ENCODE peak calls at places on chromosomes 3 and 15, in four cellular contexts. One of them, this sample, is unnamed. For H3K9me3, the result is how much of the 10 kb centered on the place peaks cover.

GRCh38 chr3:105758451-105758850 is 110.4 kb downstream of the CBLB start:
- DNase-seq in K562: no peak
- DNase-seq in HCT116: no peak
- DNase-seq in HepG2: no peak
- DNase-seq in this sample: no peak

GRCh38 chr3:50430186-50430585 is 70.9 kb upstream of the TMEM115 start:
- DNase-seq in K562: no peak
- DNase-seq in HCT116: no peak
- DNase-seq in HepG2: no peak
- DNase-seq in this sample: no peak

GRCh38 chr3:60094392-60094947 is 1044.6 kb upstream of the CFAP20DC start:
- DNase-seq in K562: no peak
- DNase-seq in HCT116: no peak
- DNase-seq in HepG2: no peak
- DNase-seq in this sample: no peak

GRCh38 chr3:73559730-73560129 is 65.0 kb downstream of the PDZRN3 start:
- DNase-seq in K562: no peak
- DNase-seq in HCT116: no peak
- DNase-seq in HepG2: no peak
- DNase-seq in this sample: no peak

GRCh38 chr3:105823149-105823866 is 45.5 kb downstream of the CBLB start:
- DNase-seq in K562: no peak
- DNase-seq in HCT116: peak
- DNase-seq in HepG2: peak
- DNase-seq in this sample: no peak

GRCh38 chr3:189458536-189458935 is 172.7 kb upstream of the TP63 start:
- DNase-seq in K562: no peak
- DNase-seq in HCT116: no peak
- DNase-seq in HepG2: no peak
- DNase-seq in this sample: no peak

GRCh38 chr15:34799149-34799824 is 3.9 kb upstream of the ACTC1 start:
- DNase-seq in K562: peak
- DNase-seq in HCT116: no peak
- DNase-seq in HepG2: no peak
- DNase-seq in this sample: no peak

GRCh38 chr15:70974004-70974832 is 81.6 kb downstream of the LRRC49 start:
- DNase-seq in K562: peak
- DNase-seq in HCT116: peak
- DNase-seq in HepG2: peak
- DNase-seq in this sample: peak

GRCh38 chr15:89776274-89777072 is at the start of gene MESP2:
- DNase-seq in K562: peak
- DNase-seq in HCT116: peak
- DNase-seq in HepG2: peak
- DNase-seq in this sample: no peak

GRCh38 chr3:107404727-107405519 is 27.7 kb downstream of the CCDC54 start:
- DNase-seq in K562: no peak
- DNase-seq in HCT116: no peak
- DNase-seq in HepG2: no peak
- DNase-seq in this sample: no peak

GRCh38 chr3:152961323-152961722 is 126.4 kb downstream of the P2RY1 start:
- DNase-seq in K562: peak
- DNase-seq in HCT116: peak
- DNase-seq in HepG2: peak
- DNase-seq in this sample: no peak

GRCh38 chr15:47673343-47673761 is 44.0 kb upstream of the SEMA6D start:
- DNase-seq in K562: no peak
- DNase-seq in HCT116: no peak
- DNase-seq in HepG2: no peak
- DNase-seq in this sample: no peak
- TF ChIP-seq TCF7L2 in K562: no peak
- TF ChIP-seq TCF7L2 in HCT116: no peak
- TF ChIP-seq TCF7L2 in HepG2: no peak
- TF ChIP-seq TCF7L2 in this sample: no peak

DNA sequence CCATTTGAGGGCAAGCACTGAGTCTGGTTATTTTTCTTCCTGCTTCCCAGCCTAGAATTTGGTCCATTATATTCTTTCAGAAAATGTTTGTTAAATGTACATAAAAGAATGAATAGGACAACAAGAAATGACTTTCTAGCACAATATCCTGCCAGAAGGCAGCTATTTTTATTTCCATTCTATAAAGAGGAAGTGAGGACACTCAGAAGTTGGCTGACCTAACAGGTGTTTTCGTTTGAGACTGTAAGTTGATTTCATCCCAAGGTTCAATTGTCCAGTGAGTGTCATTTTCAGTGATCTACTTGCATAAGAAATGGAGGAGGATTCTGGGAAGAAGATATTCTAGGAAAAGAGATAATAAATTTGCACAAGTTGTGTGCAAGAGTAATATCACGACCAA is 191.9 kb upstream of the POU1F1 start:
- DNase-seq in K562: no peak
- DNase-seq in HCT116: no peak
- DNase-seq in HepG2: no peak
- DNase-seq in this sample: no peak
- H3K9me3 ChIP-seq in K562: under half
- H3K9me3 ChIP-seq in HCT116: under half
- H3K9me3 ChIP-seq in HepG2: under half
- H3K9me3 ChIP-seq in this sample: under half

GRCh38 chr3:194365978-194366490 is 3.5 kb downstream of the LRRC15 start:
- DNase-seq in K562: no peak
- DNase-seq in HCT116: no peak
- DNase-seq in HepG2: no peak
- DNase-seq in this sample: no peak

GRCh38 chr3:194369522-194370279 is at the start of gene LRRC15:
- DNase-seq in K562: peak
- DNase-seq in HCT116: no peak
- DNase-seq in HepG2: peak
- DNase-seq in this sample: no peak

GRCh38 chr3:194370753-194371152 is 1.2 kb upstream of the LRRC15 start:
- DNase-seq in K562: no peak
- DNase-seq in HCT116: no peak
- DNase-seq in HepG2: no peak
- DNase-seq in this sample: no peak

GRCh38 chr3:194368918-194369317 is 625 bp downstream of the LRRC15 start:
- DNase-seq in K562: no peak
- DNase-seq in HCT116: no peak
- DNase-seq in HepG2: no peak
- DNase-seq in this sample: no peak

GRCh38 chr3:194367992-194368841 is 1.3 kb downstream of the LRRC15 start:
- DNase-seq in K562: no peak
- DNase-seq in HCT116: no peak
- DNase-seq in HepG2: no peak
- DNase-seq in this sample: no peak
- TF ChIP-seq TCF7L2 in K562: no peak
- TF ChIP-seq TCF7L2 in HCT116: no peak
- TF ChIP-seq TCF7L2 in HepG2: no peak
- TF ChIP-seq TCF7L2 in this sample: no peak

DNA sequence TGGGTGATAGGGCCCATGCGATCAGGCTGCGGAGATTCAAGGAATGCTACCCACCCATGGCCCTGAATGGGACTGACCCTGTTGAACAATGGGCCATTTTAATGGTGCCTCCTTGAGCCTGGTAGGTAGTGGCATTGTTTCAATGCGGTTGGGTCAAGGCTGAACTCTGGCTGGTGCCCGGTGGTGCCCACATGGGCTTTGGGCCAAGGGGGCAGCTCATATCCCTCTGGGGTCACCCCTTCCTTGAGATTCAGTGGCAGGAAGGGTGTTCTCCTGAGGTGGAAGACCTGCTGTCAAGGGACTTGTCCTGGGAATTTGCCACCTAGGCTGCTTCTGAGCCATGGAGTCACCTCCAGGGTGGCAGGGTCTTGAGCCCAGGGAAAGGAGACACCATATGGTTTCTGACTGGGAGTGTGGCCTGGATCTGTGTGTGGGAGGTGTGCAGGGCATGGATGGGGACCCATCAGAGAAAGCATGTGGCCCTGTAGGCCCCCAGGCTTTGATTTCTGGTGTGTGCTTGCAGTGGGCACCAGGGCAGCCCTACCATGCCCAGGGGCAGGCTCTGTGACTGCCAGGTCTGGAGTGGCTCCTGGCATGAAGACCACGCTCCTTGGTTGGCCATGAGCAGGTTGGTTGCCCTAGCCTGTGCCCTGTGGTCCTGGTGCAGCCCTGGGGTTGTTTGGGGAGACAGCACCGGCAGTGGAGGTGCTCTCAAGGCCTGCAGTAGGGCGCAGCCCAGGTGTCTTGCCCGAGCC is 199.9 kb downstream of the UBE3A start:
- DNase-seq in K562: no peak
- DNase-seq in HCT116: no peak
- DNase-seq in HepG2: no peak
- DNase-seq in this sample: no peak
- H3K9me3 ChIP-seq in K562: under half
- H3K9me3 ChIP-seq in HCT116: under half
- H3K9me3 ChIP-seq in HepG2: half or more
- H3K9me3 ChIP-seq in this sample: under half

GRCh38 chr3:42497009-42497731 is 5.3 kb upstream of the VIPR1 start:
- DNase-seq in K562: no peak
- DNase-seq in HCT116: peak
- DNase-seq in HepG2: peak
- DNase-seq in this sample: no peak
- TF ChIP-seq TCF7L2 in K562: no peak
- TF ChIP-seq TCF7L2 in HCT116: no peak
- TF ChIP-seq TCF7L2 in HepG2: no peak
- TF ChIP-seq TCF7L2 in this sample: no peak

GRCh38 chr3:8482960-8483665 is 18.5 kb upstream of the LMCD1 start:
- DNase-seq in K562: no peak
- DNase-seq in HCT116: no peak
- DNase-seq in HepG2: peak
- DNase-seq in this sample: no peak

GRCh38 chr3:8482263-8482662 is 19.4 kb upstream of the LMCD1 start:
- DNase-seq in K562: no peak
- DNase-seq in HCT116: no peak
- DNase-seq in HepG2: no peak
- DNase-seq in this sample: no peak

GRCh38 chr3:8481380-8481779 is 20.2 kb upstream of the LMCD1 start:
- DNase-seq in K562: no peak
- DNase-seq in HCT116: no peak
- DNase-seq in HepG2: no peak
- DNase-seq in this sample: no peak

GRCh38 chr3:8484409-8485140 is 17.0 kb upstream of the LMCD1 start:
- DNase-seq in K562: no peak
- DNase-seq in HCT116: no peak
- DNase-seq in HepG2: no peak
- DNase-seq in this sample: no peak

DNA sequence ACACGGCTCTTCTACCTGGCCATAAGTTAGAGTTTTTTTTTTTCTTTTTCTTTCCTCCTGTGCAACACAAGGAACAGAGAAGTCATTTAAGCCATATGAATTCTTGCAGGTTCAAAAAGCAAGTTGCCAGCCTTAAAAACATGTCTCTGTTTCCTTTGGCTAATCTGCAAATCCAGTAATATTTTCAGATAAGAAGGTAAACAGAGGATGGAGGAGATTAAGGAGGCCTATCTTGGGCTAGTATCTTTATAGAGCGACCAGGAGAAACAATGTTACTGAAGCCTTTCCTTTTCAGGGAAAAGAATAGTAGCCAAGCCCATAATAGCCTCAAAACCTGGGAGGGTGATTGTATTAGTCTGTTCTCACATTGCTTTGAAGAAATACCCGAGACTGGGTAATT is 20.9 kb upstream of the LMCD1 start:
- DNase-seq in K562: no peak
- DNase-seq in HCT116: no peak
- DNase-seq in HepG2: no peak
- DNase-seq in this sample: no peak
- H3K9me3 ChIP-seq in K562: under half
- H3K9me3 ChIP-seq in HCT116: under half
- H3K9me3 ChIP-seq in HepG2: under half
- H3K9me3 ChIP-seq in this sample: under half

GRCh38 chr15:67897646-67898045 is 57.8 kb upstream of the RNU6-1 start:
- DNase-seq in K562: no peak
- DNase-seq in HCT116: no peak
- DNase-seq in HepG2: no peak
- DNase-seq in this sample: no peak
- TF ChIP-seq TCF7L2 in K562: no peak
- TF ChIP-seq TCF7L2 in HCT116: no peak
- TF ChIP-seq TCF7L2 in HepG2: no peak
- TF ChIP-seq TCF7L2 in this sample: no peak

DNA sequence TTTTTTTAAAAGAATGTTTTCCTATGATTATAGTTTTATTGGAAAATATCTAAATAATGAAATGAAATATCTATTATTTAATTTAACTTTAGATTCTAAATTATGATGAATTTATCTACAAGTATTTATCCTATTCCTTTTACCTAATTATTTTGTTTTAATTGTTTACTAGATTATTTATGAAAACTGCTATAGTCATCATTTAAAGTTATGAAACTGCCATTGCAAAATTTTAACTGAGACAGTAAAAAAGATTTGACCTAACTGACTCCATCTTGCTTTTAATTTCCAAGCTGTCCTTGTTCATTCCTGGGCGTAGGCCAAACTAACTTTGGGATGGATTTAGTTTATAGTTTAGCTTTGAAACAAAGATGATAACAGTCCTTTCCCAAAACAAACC is 25.9 kb upstream of the FAM3D start:
- DNase-seq in K562: no peak
- DNase-seq in HCT116: no peak
- DNase-seq in HepG2: no peak
- DNase-seq in this sample: no peak
- H3K9me3 ChIP-seq in K562: under half
- H3K9me3 ChIP-seq in HCT116: under half
- H3K9me3 ChIP-seq in HepG2: under half
- H3K9me3 ChIP-seq in this sample: under half

GRCh38 chr3:72050048-72050632 is 265.2 kb upstream of the PROK2 start:
- DNase-seq in K562: no peak
- DNase-seq in HCT116: no peak
- DNase-seq in HepG2: no peak
- DNase-seq in this sample: no peak
- TF ChIP-seq TCF7L2 in K562: no peak
- TF ChIP-seq TCF7L2 in HCT116: no peak
- TF ChIP-seq TCF7L2 in HepG2: no peak
- TF ChIP-seq TCF7L2 in this sample: no peak

GRCh38 chr15:31887246-31887645 is 143.1 kb upstream of the CHRNA7 start:
- DNase-seq in K562: no peak
- DNase-seq in HCT116: no peak
- DNase-seq in HepG2: no peak
- DNase-seq in this sample: no peak
- H3K9me3 ChIP-seq in K562: under half
- H3K9me3 ChIP-seq in HCT116: under half
- H3K9me3 ChIP-seq in HepG2: under half
- H3K9me3 ChIP-seq in this sample: under half